ENCODE peak calls at places on chromosomes 5 and 9, in ten cellular contexts. I is stomach, A is GM23338, V is HL-60, F is transverse colon, Z is K562, R is spleen, N is suprapubic skin, G is breast epithelium, X is endothelial cell of umbilical vein. Y is an unnamed sample.

GRCh38 chr9:135448570-135449180 is 30.9 kb upstream of the PPP1R26 start:
- DNase-seq in V (no peak), N (no peak), X (no peak), G (no peak), I (no peak), R (no peak), Z (no peak), A (peak; percentile 38), F (no peak), Y (no peak)

GRCh38 chr5:80069918-80070318 is 34.8 kb downstream of the THBS4 start:
- DNase-seq in N (no peak), G (no peak), V (no peak), X (no peak), I (no peak), F (peak; percentile 37), Z (no peak), A (peak; percentile 18), R (no peak), Y (no peak)

GRCh38 chr9:93077811-93078210 is 18.2 kb upstream of the CARD19 start:
- DNase-seq in X (no peak), Z (no peak), R (peak; percentile 50), I (no peak), N (no peak), G (no peak), F (no peak), A (no peak), V (no peak), Y (no peak)

GRCh38 chr5:131944700-131945550 is 538 bp downstream of the MEIKIN start:
- DNase-seq in X (no peak), N (no peak), R (no peak), I (no peak), G (no peak), A (peak; percentile 21), V (peak; percentile 23), Z (no peak), F (no peak), Y (no peak)

GRCh38 chr5:99702565-99702964 is 773.8 kb upstream of the CHD1 start:
- DNase-seq in V (no peak), A (no peak), F (no peak), N (no peak), I (no peak), R (no peak), G (no peak), Z (no peak), X (no peak), Y (no peak)

GRCh38 chr5:29654990-29655389 is 1538.5 kb upstream of the CDH6 start:
- DNase-seq in I (no peak), R (no peak), X (no peak), F (no peak), V (no peak), N (no peak), Z (no peak), G (no peak), A (no peak), Y (no peak)

GRCh38 chr5:39194466-39195136 is 24.8 kb downstream of the FYB1 start:
- DNase-seq in G (no peak), R (no peak), F (no peak), V (peak; percentile 60), A (no peak), N (no peak), X (no peak), I (no peak), Z (peak; percentile 28), Y (no peak)

GRCh38 chr5:141245250-141245717 is at the start of gene PCDHB15:
- DNase-seq in N (no peak), A (peak; percentile 92), G (no peak), V (peak; percentile 22), Z (peak; percentile 13), F (peak; percentile 13), X (peak; percentile 8), I (no peak), R (no peak), Y (no peak)

GRCh38 chr5:81506378-81506777 is 112.4 kb upstream of the ACOT12 start:
- DNase-seq in V (no peak), A (no peak), F (no peak), I (no peak), Z (no peak), G (no peak), N (no peak), R (no peak), X (peak; percentile 62), Y (no peak)

GRCh38 chr5:59660737-59661136 is 232.8 kb downstream of the PDE4D start:
- DNase-seq in Z (no peak), X (peak; percentile 52), I (no peak), N (no peak), G (no peak), R (no peak), F (no peak), V (no peak), A (peak; percentile 38), Y (no peak)

GRCh38 chr9:35112257-35113020 is 3.2 kb downstream of the ATOSB start:
- DNase-seq in G (no peak), A (no peak), Z (no peak), F (peak; percentile 40), V (no peak), X (peak; percentile 28), N (no peak), I (no peak), R (no peak), Y (no peak)

GRCh38 chr5:142478116-142478515 is 153.3 kb upstream of the SPRY4 start:
- DNase-seq in R (no peak), A (no peak), N (no peak), V (no peak), I (no peak), Z (no peak), F (no peak), G (no peak), X (no peak), Y (no peak)

GRCh38 chr5:90477073-90477472 is 2.4 kb downstream of the POLR3G start:
- DNase-seq in R (no peak), X (peak; percentile 2), Z (no peak), A (peak; percentile 85), N (no peak), V (no peak), I (no peak), G (no peak), F (no peak), Y (no peak)
- H3K4me3 ChIP-seq in R (no peak overlapping the region), X (no peak overlapping the region), Z (no peak overlapping the region), A (peak overlapping the region; percentile 83), N (no peak overlapping the region), V (no peak overlapping the region), I (no peak overlapping the region), G (no peak overlapping the region), F (no peak overlapping the region), Y (no peak overlapping the region)

GRCh38 chr9:132536124-132536523 is 46.3 kb upstream of the BARHL1 start:
- DNase-seq in R (no peak), V (no peak), Z (no peak), I (no peak), G (no peak), X (no peak), F (no peak), N (no peak), A (no peak), Y (no peak)

GRCh38 chr9:132532171-132532570 is 50.2 kb upstream of the BARHL1 start:
- DNase-seq in R (no peak), A (no peak), G (no peak), I (no peak), X (no peak), N (no peak), Z (no peak), F (no peak), V (no peak), Y (no peak)

GRCh38 chr9:132534832-132535231 is 47.6 kb upstream of the BARHL1 start:
- DNase-seq in Z (no peak), I (no peak), R (no peak), A (no peak), G (no peak), X (no peak), V (no peak), N (no peak), F (no peak), Y (no peak)

GRCh38 chr9:132525308-132525707 is 57.1 kb upstream of the BARHL1 start:
- DNase-seq in R (no peak), X (no peak), N (no peak), Z (no peak), A (no peak), V (no peak), G (no peak), I (no peak), F (no peak), Y (no peak)

DNA sequence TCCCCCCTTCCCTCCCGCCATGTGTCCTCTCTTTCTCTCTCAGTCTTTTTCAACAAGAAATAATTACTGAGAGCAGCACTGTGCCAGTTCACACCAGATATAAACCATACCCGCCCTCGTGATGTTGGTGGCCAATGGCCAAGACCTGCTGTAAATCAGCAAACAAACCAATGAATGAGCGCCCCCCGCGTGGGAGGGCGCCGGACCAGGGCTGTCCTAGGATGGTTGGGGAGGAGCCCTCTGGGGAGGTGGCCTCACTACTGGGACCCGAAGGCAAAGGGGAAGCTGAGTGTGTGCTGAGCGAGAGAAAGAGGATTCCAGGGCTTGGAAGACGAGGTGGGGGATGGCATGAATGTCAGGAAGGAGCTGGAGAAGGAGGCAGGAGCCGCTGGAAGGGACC is 51.2 kb upstream of the BARHL1 start:
- DNase-seq in N (no peak), V (no peak), G (no peak), X (no peak), R (no peak), I (no peak), F (no peak), A (peak; percentile 55), Z (no peak), Y (no peak)
- TF ChIP-seq POLR2AphosphoS5 in N (no peak), V (no peak), G (no peak), X (no peak), R (no peak), I (no peak), F (peak; percentile 11), A (no peak), Z (no peak), Y (no peak)

DNA sequence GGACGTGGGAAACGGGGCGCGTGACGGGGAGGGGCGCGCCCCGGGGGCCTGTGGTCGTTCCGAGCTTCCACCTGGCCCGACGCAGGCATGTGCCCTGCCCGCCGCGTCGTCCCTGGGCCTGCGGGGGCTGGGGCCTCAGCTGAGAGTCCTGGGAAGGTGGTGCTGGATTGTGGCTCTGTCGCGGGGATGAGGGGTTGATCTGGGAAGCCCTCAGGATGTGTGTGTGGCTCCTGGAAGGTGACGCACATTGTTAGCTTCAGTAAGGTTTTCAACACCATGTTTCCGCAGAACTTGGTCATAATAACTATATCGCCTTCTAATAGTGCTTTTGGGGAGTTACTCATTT is 589.1 kb downstream of the MTRR start:
- DNase-seq in I (no peak), V (no peak), G (no peak), R (no peak), Z (no peak), N (no peak), A (peak; percentile 31), X (peak; percentile 39), F (no peak), Y (no peak)
- H3K4me3 ChIP-seq in I (peak overlapping the region; percentile 85), V (peak overlapping the region; percentile 34), G (peak overlapping the region; percentile 88), R (peak overlapping the region; percentile 82), Z (peak overlapping the region; percentile 82), N (peak overlapping the region; percentile 76), A (peak overlapping the region; percentile 59), X (peak overlapping the region; percentile 21), F (peak overlapping the region; percentile 67), Y (peak overlapping the region; percentile 49)

DNA sequence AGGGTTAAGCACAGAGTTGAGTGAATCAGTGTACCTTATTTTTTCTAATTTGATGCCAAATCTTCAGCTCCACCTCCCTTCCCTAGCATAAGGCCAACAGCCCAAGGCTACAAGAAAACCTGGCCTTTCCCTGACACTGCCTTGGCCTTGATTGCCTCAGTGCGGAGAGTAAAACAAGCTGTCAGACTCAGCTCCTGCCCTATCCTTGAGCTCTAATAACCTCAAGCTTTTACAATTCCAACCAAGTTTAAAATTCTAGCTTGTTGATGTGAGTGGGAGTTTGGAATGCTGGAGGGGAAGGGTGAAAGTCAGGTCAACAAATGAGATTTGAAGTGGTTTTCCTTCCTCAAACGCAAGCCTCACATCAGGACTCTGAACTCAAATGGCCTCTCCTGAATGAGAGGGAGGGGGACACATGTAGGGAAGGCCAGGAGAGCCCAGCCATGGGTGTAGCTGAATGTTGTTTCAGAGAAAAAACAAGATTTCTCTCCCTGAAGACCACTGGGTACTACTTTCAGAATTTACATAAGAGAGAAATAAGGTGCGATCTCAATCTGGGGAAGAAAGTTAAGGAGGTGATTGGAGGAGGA is 196.9 kb upstream of the VLDLR start:
- DNase-seq in V (no peak), Z (no peak), F (no peak), N (no peak), I (no peak), X (no peak), R (no peak), G (no peak), A (no peak), Y (no peak)
- TF ChIP-seq POLR2AphosphoS5 in V (no peak), Z (no peak), F (no peak), N (no peak), I (no peak), X (no peak), R (no peak), G (peak; percentile 28), A (no peak), Y (no peak)

Y was measured in prostate gland.